ENCODE peak calls at places on chromosomes 12 and 14, in nine cellular contexts. O is tibial nerve, N is HCT116, V is breast epithelium, G is adrenal gland, B is prostate gland, E is ovary, J is A549, D is heart left ventricle. C is an unnamed sample.

GRCh38 chr12:59698599-59698998 is 102.8 kb downstream of the SLC16A7 start:
- DNase-seq in V (no peak), J (no peak), O (no peak), B (no peak), E (no peak), D (no peak), G (no peak), N (no peak), C (no peak)

GRCh38 chr12:131112016-131112415 is 158.3 kb downstream of the ADGRD1 start:
- DNase-seq in B (no peak), G (no peak), E (no peak), N (no peak), O (no peak), V (no peak), J (peak), D (no peak), C (no peak)

GRCh38 chr14:58955294-58955821 is 233.1 kb upstream of the DAAM1 start:
- DNase-seq in V (no peak), B (no peak), J (no peak), N (no peak), E (no peak), D (no peak), O (no peak), G (no peak), C (no peak)

GRCh38 chr12:52539821-52540173 is 13.1 kb downstream of the KRT71 start:
- DNase-seq in V (no peak), O (no peak), J (no peak), G (no peak), B (no peak), D (no peak), E (no peak), N (no peak), C (no peak)

GRCh38 chr14:23478109-23478698 is 8.7 kb downstream of the NGDN start:
- DNase-seq in E (peak), G (peak), J (peak), O (peak), N (peak), B (peak), D (peak), V (no peak), C (peak)

GRCh38 chr12:55717397-55718007 is 1.7 kb downstream of the BLOC1S1 start:
- DNase-seq in N (no peak), G (no peak), J (no peak), O (no peak), D (no peak), B (no peak), V (no peak), E (no peak), C (no peak)

GRCh38 chr14:58690801-58691516 is 53.2 kb downstream of the DACT1 start:
- DNase-seq in G (no peak), D (no peak), N (no peak), O (no peak), B (no peak), E (no peak), V (no peak), J (no peak), C (no peak)

GRCh38 chr14:54207991-54208520 is 188.8 kb upstream of the CDKN3 start:
- DNase-seq in O (no peak), V (no peak), B (no peak), J (no peak), E (no peak), G (no peak), N (no peak), D (no peak), C (no peak)

GRCh38 chr12:18752280-18752920 is 14.5 kb downstream of the CAPZA3 start:
- DNase-seq in N (no peak), V (no peak), D (peak), O (no peak), E (peak), B (no peak), G (peak), J (peak), C (no peak)

GRCh38 chr12:121750507-121750955 is 38.0 kb downstream of the TMEM120B start:
- DNase-seq in G (no peak), B (no peak), J (no peak), N (no peak), E (no peak), O (no peak), V (no peak), D (no peak), C (no peak)

GRCh38 chr12:98838282-98838681 is 193.2 kb downstream of the APAF1 start:
- DNase-seq in E (no peak), B (no peak), N (no peak), D (no peak), J (peak), G (no peak), O (no peak), V (no peak), C (no peak)

GRCh38 chr12:52086366-52086765 is 6.9 kb downstream of the SMIM41 start:
- DNase-seq in N (no peak), G (no peak), E (no peak), O (no peak), V (no peak), D (no peak), B (peak), J (no peak), C (no peak)

GRCh38 chr12:79897617-79898016 is 37.3 kb downstream of the PPP1R12A start:
- DNase-seq in V (no peak), J (peak), B (no peak), G (no peak), N (peak), E (no peak), O (no peak), D (no peak), C (no peak)

GRCh38 chr12:108511633-108512540 is 3.2 kb upstream of the FICD start:
- DNase-seq in O (peak), G (peak), E (peak), V (peak), B (peak), J (peak), N (peak), D (peak), C (peak)

GRCh38 chr12:60394680-60395079 is 798.9 kb downstream of the SLC16A7 start:
- DNase-seq in O (no peak), V (no peak), J (no peak), G (no peak), D (no peak), N (no peak), B (no peak), E (no peak), C (no peak)

GRCh38 chr12:75560167-75560566 is 48.8 kb upstream of the KRR1 start:
- DNase-seq in N (no peak), V (no peak), J (peak), D (no peak), G (no peak), E (no peak), B (no peak), O (no peak), C (no peak)

GRCh38 chr12:70576341-70577282 is 60.6 kb downstream of the PTPRB start:
- DNase-seq in V (no peak), J (peak), N (peak), B (peak), D (peak), O (no peak), E (no peak), G (no peak), C (no peak)

GRCh38 chr12:1845886-1846285 is 25.5 kb downstream of the LRTM2 start:
- DNase-seq in N (no peak), O (no peak), V (peak), D (no peak), G (no peak), J (no peak), B (no peak), E (no peak), C (no peak)

GRCh38 chr12:68568878-68569569 is 41.7 kb upstream of the RAP1B start:
- DNase-seq in O (no peak), N (no peak), E (no peak), B (no peak), J (no peak), V (no peak), G (no peak), D (no peak), C (no peak)

GRCh38 chr12:116236986-116237385 is 40.5 kb downstream of the MED13L start:
- DNase-seq in E (no peak), O (no peak), V (no peak), B (no peak), G (no peak), N (no peak), D (no peak), J (no peak), C (no peak)

GRCh38 chr14:67653651-67654280 is 20.7 kb downstream of the VTI1B start:
- DNase-seq in O (no peak), V (no peak), N (no peak), G (no peak), B (no peak), D (no peak), J (no peak), E (no peak), C (no peak)

GRCh38 chr12:25864287-25864686 is 94.2 kb upstream of the RASSF8 start:
- DNase-seq in V (no peak), O (no peak), G (no peak), D (no peak), N (no peak), B (no peak), E (no peak), J (no peak), C (no peak)

GRCh38 chr14:91413547-91414474 is 3.8 kb downstream of the CCDC88C start:
- DNase-seq in J (no peak), V (peak), E (no peak), D (no peak), B (peak), N (no peak), G (no peak), O (no peak), C (no peak)

GRCh38 chr14:75995372-75996041 is 9.9 kb downstream of the IFT43 start:
- DNase-seq in E (peak), G (peak), N (no peak), D (peak), O (peak), J (no peak), V (no peak), B (no peak), C (no peak)

GRCh38 chr14:31950760-31951637 is 126.1 kb upstream of the ARHGAP5 start:
- DNase-seq in D (peak), E (peak), N (no peak), J (peak), B (no peak), O (peak), V (no peak), G (no peak), C (no peak)

GRCh38 chr12:122350444-122350843 is 72.0 kb downstream of the CLIP1 start:
- DNase-seq in G (peak), J (no peak), V (no peak), N (no peak), E (no peak), O (no peak), B (no peak), D (peak), C (no peak)

GRCh38 chr14:84208451-84208850 is 1321.5 kb upstream of the FLRT2 start:
- DNase-seq in N (no peak), J (no peak), E (no peak), O (no peak), D (no peak), G (no peak), B (no peak), V (no peak), C (no peak)

DNA sequence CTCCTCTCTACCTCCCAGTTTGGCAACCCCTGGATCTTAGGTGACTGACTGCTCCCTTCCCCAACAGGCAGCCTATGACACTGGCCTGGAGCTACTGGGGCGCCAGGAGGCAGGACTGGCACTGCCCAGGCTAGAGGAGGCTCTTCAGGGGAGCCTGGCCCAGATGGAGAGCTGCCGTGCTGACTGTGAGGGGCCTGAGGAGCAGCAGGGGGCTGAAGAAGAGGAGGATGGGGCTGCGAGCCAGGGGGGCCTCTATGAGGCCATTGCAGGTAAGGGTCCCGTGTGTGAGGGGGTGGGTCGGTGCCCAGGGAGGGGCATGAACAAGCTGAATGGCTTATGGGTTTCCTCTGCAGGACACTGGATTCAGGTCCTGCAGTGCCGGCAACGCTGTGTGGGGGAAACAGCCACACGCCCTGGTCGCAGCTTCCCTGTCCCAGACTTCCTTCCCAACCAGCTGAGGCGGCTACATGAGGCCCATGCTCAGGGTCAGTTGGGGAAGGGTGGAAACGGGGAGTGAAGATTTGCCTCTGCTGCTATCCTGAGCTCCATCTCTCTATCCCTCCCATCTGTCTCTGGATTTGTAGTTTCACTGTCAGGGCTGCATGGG is 2.2 kb downstream of the P3H3 start:
- DNase-seq in G (no peak), J (no peak), V (no peak), B (no peak), E (no peak), O (no peak), N (no peak), D (no peak), C (no peak)
- H3K4me3 ChIP-seq in G (no peak), J (no peak), V (no peak), B (no peak), E (no peak), O (no peak), N (peak), D (no peak), C (no peak)

DNA sequence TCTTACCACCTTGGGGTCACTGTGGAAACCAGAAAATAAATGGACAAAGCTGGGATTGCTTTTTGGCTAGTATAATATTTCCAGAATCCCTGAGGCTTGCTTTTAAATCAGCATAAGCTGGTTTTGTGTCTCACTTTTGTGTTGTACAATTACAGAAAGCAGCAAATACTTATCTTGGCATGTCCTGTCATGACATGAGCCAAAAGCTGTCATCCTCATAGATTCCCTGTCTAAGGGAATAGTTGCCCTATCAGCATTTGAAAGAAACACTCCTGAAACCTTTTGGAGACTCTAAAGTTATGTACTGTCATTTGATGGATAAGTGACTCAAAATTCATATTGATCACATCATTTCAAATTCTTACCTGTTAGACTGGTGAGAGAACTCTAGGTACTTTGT is 987.2 kb downstream of the NRXN3 start:
- DNase-seq in N (no peak), O (no peak), B (no peak), D (no peak), J (no peak), G (no peak), E (no peak), V (no peak), C (no peak)
- TF ChIP-seq POLR2A in N (no peak), O (no peak), B (no peak), D (no peak), J (no peak), G (no peak), E (no peak), V (no peak), C (no peak)

DNA sequence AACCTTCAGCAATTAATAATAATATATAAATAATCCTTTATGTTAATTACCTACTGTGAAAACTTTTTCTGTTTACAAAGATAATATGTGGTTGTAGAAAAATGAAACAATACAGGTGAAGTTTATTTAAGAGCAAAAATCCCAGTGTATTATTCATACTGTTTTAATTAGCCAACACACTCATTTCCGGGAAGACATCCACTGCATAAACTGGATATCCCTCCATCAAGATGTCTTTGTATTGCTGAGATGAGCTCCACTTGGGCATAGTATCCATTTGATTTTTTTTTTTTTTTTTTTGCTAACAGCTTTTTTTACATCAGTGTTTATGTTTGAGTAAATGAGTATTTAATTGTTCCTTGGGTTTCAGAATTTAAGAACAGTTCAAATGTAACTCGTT is 13.7 kb upstream of the DERA start:
- DNase-seq in N (no peak), B (no peak), V (no peak), O (no peak), J (no peak), D (no peak), G (no peak), E (no peak), C (no peak)
- H3K4me3 ChIP-seq in N (no peak), B (no peak), V (no peak), O (no peak), J (no peak), D (no peak), G (no peak), E (no peak), C (no peak)

GRCh38 chr12:13144266-13144828 is 40.9 kb upstream of the GSG1 start:
- DNase-seq in J (no peak), B (no peak), E (no peak), N (no peak), O (no peak), D (no peak), V (no peak), G (no peak), C (no peak)
- TF ChIP-seq POLR2A in J (no peak), B (no peak), E (no peak), N (no peak), O (no peak), D (no peak), V (no peak), G (no peak), C (no peak)

DNA sequence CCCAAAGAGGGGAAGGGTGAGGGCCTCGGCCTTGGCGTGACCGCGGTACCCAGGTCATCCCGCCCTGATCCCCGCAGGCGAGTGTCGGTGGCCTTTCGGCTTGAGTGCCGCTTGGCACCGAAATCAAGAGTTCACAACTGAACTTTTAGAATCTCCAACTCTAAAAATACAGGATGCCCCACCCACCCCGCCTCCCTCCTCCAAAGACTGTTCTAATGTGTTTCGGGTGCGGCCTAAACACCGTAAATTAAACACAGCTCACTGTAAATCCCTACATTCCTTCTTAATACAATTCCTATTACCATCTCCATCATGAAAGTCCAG is 11.4 kb downstream of the SCNN1A start:
- DNase-seq in O (peak), N (no peak), D (peak), J (no peak), E (no peak), B (no peak), G (no peak), V (no peak), C (no peak)
- H3K4me3 ChIP-seq in O (peak), N (peak), D (peak), J (peak), E (peak), B (peak), G (peak), V (peak), C (peak)

C was measured in esophagus muscularis mucosa.